ENCODE peak calls at places on chromosomes 12 and 14, in four cellular contexts. A, U, F and J are unnamed samples.

GRCh38 chr12:116695464-116695725 is 42.5 kb downstream of the SPRING1 start:
- ATAC-seq in A (no peak), U (no peak), F (peak), J (no peak)

GRCh38 chr14:105490318-105490571 is 801 bp upstream of the TEDC1 start:
- ATAC-seq in A (peak), U (no peak), F (no peak), J (peak)

GRCh38 chr12:39966738-39967137 is 139.1 kb downstream of the SLC2A13 start:
- ATAC-seq in A (no peak), U (no peak), F (no peak), J (no peak)

GRCh38 chr14:106200539-106201310 is 674.3 kb downstream of the TMEM121 start:
- ATAC-seq in A (no peak), U (no peak), F (no peak), J (no peak)

GRCh38 chr12:68281685-68282084 is 28.3 kb upstream of the IL22 start:
- ATAC-seq in A (no peak), U (no peak), F (peak), J (no peak)

GRCh38 chr14:89540830-89541470 is 123.9 kb upstream of the FOXN3 start:
- ATAC-seq in A (peak), U (no peak), F (no peak), J (no peak)

GRCh38 chr12:76346798-76347420 is 1.3 kb downstream of the BBS10 start:
- ATAC-seq in A (peak), U (peak), F (peak), J (no peak)

GRCh38 chr14:95360828-95361227 is 41.1 kb upstream of the CLMN start:
- ATAC-seq in A (no peak), U (no peak), F (no peak), J (no peak)

GRCh38 chr14:22502007-22502406 is 87.0 kb downstream of the DAD1 start:
- ATAC-seq in A (no peak), U (no peak), F (no peak), J (peak)

GRCh38 chr12:21558100-21558679 is 32.1 kb downstream of the SPX start:
- ATAC-seq in A (no peak), U (no peak), F (no peak), J (no peak)

GRCh38 chr12:111014547-111014946 is 94.2 kb upstream of the MYL2 start:
- ATAC-seq in A (no peak), U (no peak), F (no peak), J (no peak)

GRCh38 chr12:124862768-124863408 is 776 bp downstream of the SCARB1 start:
- ATAC-seq in A (peak), U (peak), F (peak), J (peak)
- TF ChIP-seq EP300 in A (no peak), U (no peak), F (no peak), J (no peak)

GRCh38 chr12:108672054-108672453 is 38.4 kb upstream of the SELPLG start:
- ATAC-seq in A (no peak), U (no peak), F (no peak), J (no peak)

GRCh38 chr12:108671110-108671509 is 37.4 kb upstream of the SELPLG start:
- ATAC-seq in A (no peak), U (no peak), F (no peak), J (no peak)

GRCh38 chr12:108667349-108667748 is 33.7 kb upstream of the SELPLG start:
- ATAC-seq in A (no peak), U (no peak), F (peak), J (no peak)

GRCh38 chr12:108668532-108668931 is 34.8 kb upstream of the SELPLG start:
- ATAC-seq in A (no peak), U (no peak), F (no peak), J (no peak)

GRCh38 chr12:108670066-108670631 is 36.5 kb upstream of the SELPLG start:
- ATAC-seq in A (no peak), U (no peak), F (no peak), J (no peak)
- TF ChIP-seq EP300 in A (no peak), U (no peak), F (no peak), J (no peak)

DNA sequence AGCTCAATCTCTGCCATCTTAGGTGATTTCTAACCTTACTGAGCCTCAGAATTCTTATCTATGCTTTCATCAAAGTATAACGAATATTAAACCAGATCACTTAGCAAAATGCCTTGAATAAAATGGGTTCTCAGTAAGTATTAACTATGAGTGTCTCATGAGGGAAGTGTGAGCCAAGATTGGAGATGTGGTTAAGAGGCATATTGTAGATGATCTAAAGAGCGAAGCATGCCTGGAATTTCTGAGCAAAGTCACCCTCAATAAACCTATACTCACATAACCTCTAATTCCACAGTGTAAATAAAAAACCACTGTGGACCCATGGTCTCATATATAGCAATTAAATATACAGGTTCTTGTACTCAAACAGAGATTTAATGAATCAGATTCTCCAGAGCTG is 193.1 kb upstream of the FSCB start:
- ATAC-seq in A (no peak), U (no peak), F (no peak), J (no peak)
- TF ChIP-seq EP300 in A (no peak), U (no peak), F (no peak), J (no peak)

DNA sequence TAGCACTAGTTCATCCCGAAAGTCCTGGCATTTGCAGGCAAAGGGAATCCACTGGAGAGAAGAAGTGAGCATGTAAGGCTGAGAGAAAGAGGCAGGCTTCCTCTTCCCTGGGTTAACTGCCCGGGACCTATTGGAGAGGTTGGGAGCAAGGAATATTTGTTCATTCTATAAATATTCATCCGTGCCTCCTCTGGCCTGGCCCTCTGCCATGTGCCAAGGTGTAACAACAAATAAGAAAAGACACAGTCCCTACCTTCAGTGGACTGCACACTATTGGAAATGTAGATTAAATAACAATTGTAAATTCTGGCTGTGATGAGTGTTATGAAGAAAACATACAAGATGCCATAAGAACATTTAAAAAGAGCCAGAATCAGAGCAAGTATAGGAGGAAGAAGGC is 785.6 kb downstream of the MED13L start:
- ATAC-seq in A (no peak), U (no peak), F (no peak), J (no peak)
- TF ChIP-seq EP300 in A (no peak), U (no peak), F (no peak), J (no peak)

GRCh38 chr14:34147461-34147860 is 196.6 kb upstream of the EGLN3 start:
- ATAC-seq in A (peak), U (peak), F (no peak), J (no peak)
- TF ChIP-seq EP300 in A (no peak), U (no peak), F (no peak), J (no peak)

GRCh38 chr14:91904483-91904882 is 37.1 kb upstream of the TC2N start:
- ATAC-seq in A (no peak), U (no peak), F (no peak), J (no peak)

GRCh38 chr14:91899213-91899612 is 31.9 kb upstream of the TC2N start:
- ATAC-seq in A (no peak), U (peak), F (peak), J (no peak)

GRCh38 chr14:91899777-91900176 is 32.4 kb upstream of the TC2N start:
- ATAC-seq in A (no peak), U (no peak), F (no peak), J (no peak)

GRCh38 chr14:91903070-91903469 is 35.7 kb upstream of the TC2N start:
- ATAC-seq in A (no peak), U (no peak), F (no peak), J (no peak)

GRCh38 chr14:91901449-91902250 is 34.3 kb upstream of the TC2N start:
- ATAC-seq in A (no peak), U (no peak), F (no peak), J (peak)
- TF ChIP-seq EP300 in A (no peak), U (no peak), F (no peak), J (no peak)

DNA sequence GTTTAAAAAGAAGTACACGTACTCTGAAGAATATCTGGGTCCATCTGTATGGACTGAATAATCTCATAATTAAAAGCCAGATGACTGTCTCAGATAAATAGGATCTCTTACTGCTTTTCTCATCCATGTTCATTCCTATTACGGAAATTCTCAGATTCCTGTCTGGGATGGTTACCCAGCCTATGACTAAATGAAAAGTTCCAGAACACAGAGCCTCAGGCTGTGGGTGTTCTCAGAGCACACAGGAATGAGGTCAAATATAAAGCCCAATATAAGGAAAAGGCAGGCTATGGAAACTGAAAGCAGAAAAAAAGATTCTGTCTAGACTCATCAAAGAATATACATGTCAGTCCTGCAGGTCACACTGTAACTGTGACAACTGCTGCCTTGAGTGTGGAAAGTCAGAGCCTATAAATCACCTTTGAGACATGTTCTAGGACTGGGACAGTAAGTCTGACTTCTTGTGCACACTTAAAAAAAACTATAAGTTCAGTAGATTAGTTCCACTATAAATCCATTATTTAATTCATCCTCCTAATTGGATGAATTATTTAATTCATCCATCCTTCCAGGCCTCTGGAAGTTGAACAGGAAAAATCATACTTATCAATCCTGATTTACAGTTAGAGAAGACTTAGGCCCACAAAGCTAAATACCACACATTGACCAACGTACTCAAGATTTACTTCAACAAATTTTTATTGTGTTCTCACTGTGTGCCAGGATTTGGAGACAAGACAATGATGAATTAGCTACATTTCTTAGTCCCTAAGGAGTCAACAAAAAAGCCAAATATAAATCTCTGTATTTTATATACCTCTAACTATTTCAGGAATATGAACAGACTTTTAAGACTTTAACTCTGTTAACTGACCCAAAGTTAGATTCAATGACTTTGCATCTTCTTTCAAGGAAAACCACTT is 64.1 kb downstream of the DCAF5 start:
- ATAC-seq in A (no peak), U (no peak), F (no peak), J (peak)
- TF ChIP-seq EP300 in A (no peak), U (no peak), F (no peak), J (no peak)

DNA sequence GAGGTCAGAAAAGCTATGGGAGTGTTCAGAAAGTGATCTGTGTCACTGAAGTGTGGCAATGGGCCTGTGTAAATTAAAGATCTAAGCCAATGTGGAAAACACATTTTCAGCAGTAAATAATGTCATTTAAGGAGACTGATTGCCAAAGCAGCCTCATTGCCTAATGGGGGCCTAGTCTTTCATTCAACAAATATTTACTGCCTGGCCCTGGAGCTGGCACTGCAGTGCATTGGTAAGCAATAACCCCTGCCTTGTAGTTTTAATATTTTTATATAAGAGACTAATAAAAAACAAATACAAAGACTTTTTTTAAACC is 326.6 kb downstream of the BTG1 start:
- ATAC-seq in A (no peak), U (no peak), F (no peak), J (no peak)
- TF ChIP-seq EP300 in A (no peak), U (no peak), F (no peak), J (no peak)

GRCh38 chr12:19856389-19856788 is 417.1 kb downstream of the AEBP2 start:
- ATAC-seq in A (no peak), U (no peak), F (no peak), J (no peak)
- TF ChIP-seq EP300 in A (no peak), U (no peak), F (no peak), J (no peak)